ENCODE peak calls at places on chromosomes 6 and 20, in eight cellular contexts. One of them, this sample, is unnamed.

GRCh38 chr6:46876126-46876525 is 45.6 kb downstream of the ADGRF5 start:
- DNase-seq in GM10248: no peak
- DNase-seq in fibroblast of mammary gland: peak; percentile 6
- DNase-seq in Caco-2: no peak
- DNase-seq in IMR-90: no peak
- DNase-seq in MM.1S: no peak
- DNase-seq in activated B cell treated with CpG ODN at 0.5 μM for 24 hours: no peak
- DNase-seq in lower lobe of right lung: peak; percentile 47
- DNase-seq in this sample: no peak

GRCh38 chr6:105432797-105433196 is 29.9 kb upstream of the PREP start:
- DNase-seq in GM10248: no peak
- DNase-seq in fibroblast of mammary gland: peak; percentile 76
- DNase-seq in Caco-2: no peak
- DNase-seq in IMR-90: peak; percentile 83
- DNase-seq in MM.1S: no peak
- DNase-seq in activated B cell treated with CpG ODN at 0.5 μM for 24 hours: no peak
- DNase-seq in lower lobe of right lung: no peak
- DNase-seq in this sample: no peak

GRCh38 chr6:42704251-42704936 is 18.0 kb downstream of the PRPH2 start:
- DNase-seq in GM10248: no peak
- DNase-seq in fibroblast of mammary gland: peak; percentile 26
- DNase-seq in Caco-2: no peak
- DNase-seq in IMR-90: no peak
- DNase-seq in MM.1S: no peak
- DNase-seq in activated B cell treated with CpG ODN at 0.5 μM for 24 hours: no peak
- DNase-seq in lower lobe of right lung: no peak
- DNase-seq in this sample: no peak

GRCh38 chr20:7742479-7742878 is 197.8 kb downstream of the HAO1 start:
- DNase-seq in GM10248: no peak
- DNase-seq in fibroblast of mammary gland: peak; percentile 81
- DNase-seq in Caco-2: no peak
- DNase-seq in IMR-90: peak; percentile 64
- DNase-seq in MM.1S: no peak
- DNase-seq in activated B cell treated with CpG ODN at 0.5 μM for 24 hours: no peak
- DNase-seq in lower lobe of right lung: no peak
- DNase-seq in this sample: no peak

GRCh38 chr6:167995302-167995701 is 2.2 kb upstream of the KIF25 start:
- DNase-seq in GM10248: no peak
- DNase-seq in fibroblast of mammary gland: no peak
- DNase-seq in Caco-2: no peak
- DNase-seq in IMR-90: no peak
- DNase-seq in MM.1S: no peak
- DNase-seq in activated B cell treated with CpG ODN at 0.5 μM for 24 hours: no peak
- DNase-seq in lower lobe of right lung: no peak
- DNase-seq in this sample: no peak

GRCh38 chr20:47220161-47220582 is 136.3 kb downstream of the ZMYND8 start:
- DNase-seq in GM10248: peak; percentile 54
- DNase-seq in fibroblast of mammary gland: peak; percentile 56
- DNase-seq in Caco-2: peak; percentile 81
- DNase-seq in IMR-90: no peak
- DNase-seq in MM.1S: no peak
- DNase-seq in activated B cell treated with CpG ODN at 0.5 μM for 24 hours: peak; percentile 27
- DNase-seq in lower lobe of right lung: no peak
- DNase-seq in this sample: no peak

GRCh38 chr6:45667265-45667664 is 289.5 kb upstream of the SUPT3H start:
- DNase-seq in GM10248: no peak
- DNase-seq in fibroblast of mammary gland: no peak
- DNase-seq in Caco-2: no peak
- DNase-seq in IMR-90: no peak
- DNase-seq in MM.1S: no peak
- DNase-seq in activated B cell treated with CpG ODN at 0.5 μM for 24 hours: no peak
- DNase-seq in lower lobe of right lung: no peak
- DNase-seq in this sample: no peak

GRCh38 chr6:53928641-53929339 is 134.0 kb downstream of the LRRC1 start:
- DNase-seq in GM10248: no peak
- DNase-seq in fibroblast of mammary gland: peak; percentile 34
- DNase-seq in Caco-2: no peak
- DNase-seq in IMR-90: peak; percentile 25
- DNase-seq in MM.1S: no peak
- DNase-seq in activated B cell treated with CpG ODN at 0.5 μM for 24 hours: no peak
- DNase-seq in lower lobe of right lung: no peak
- DNase-seq in this sample: no peak

GRCh38 chr6:47674673-47675072 is 23.7 kb upstream of the ADGRF4 start:
- DNase-seq in GM10248: no peak
- DNase-seq in fibroblast of mammary gland: no peak
- DNase-seq in Caco-2: no peak
- DNase-seq in IMR-90: no peak
- DNase-seq in MM.1S: no peak
- DNase-seq in activated B cell treated with CpG ODN at 0.5 μM for 24 hours: no peak
- DNase-seq in lower lobe of right lung: no peak
- DNase-seq in this sample: no peak

GRCh38 chr20:38201356-38201755 is 36.3 kb upstream of the TGM2 start:
- DNase-seq in GM10248: no peak
- DNase-seq in fibroblast of mammary gland: peak; percentile 93
- DNase-seq in Caco-2: no peak
- DNase-seq in IMR-90: peak; percentile 93
- DNase-seq in MM.1S: no peak
- DNase-seq in activated B cell treated with CpG ODN at 0.5 μM for 24 hours: no peak
- DNase-seq in lower lobe of right lung: peak; percentile 62
- DNase-seq in this sample: no peak

GRCh38 chr6:101845172-101845571 is 451.7 kb downstream of the GRIK2 start:
- DNase-seq in GM10248: no peak
- DNase-seq in fibroblast of mammary gland: no peak
- DNase-seq in Caco-2: no peak
- DNase-seq in IMR-90: no peak
- DNase-seq in MM.1S: peak; percentile 10
- DNase-seq in activated B cell treated with CpG ODN at 0.5 μM for 24 hours: no peak
- DNase-seq in lower lobe of right lung: no peak
- DNase-seq in this sample: no peak

GRCh38 chr6:53603381-53604121 is 58.6 kb upstream of the GCLC start:
- DNase-seq in GM10248: no peak
- DNase-seq in fibroblast of mammary gland: peak; percentile 66
- DNase-seq in Caco-2: no peak
- DNase-seq in IMR-90: peak; percentile 47
- DNase-seq in MM.1S: no peak
- DNase-seq in activated B cell treated with CpG ODN at 0.5 μM for 24 hours: no peak
- DNase-seq in lower lobe of right lung: no peak
- DNase-seq in this sample: no peak

GRCh38 chr20:24948939-24949679 is at the start of gene CST7:
- DNase-seq in GM10248: peak; percentile 59
- DNase-seq in fibroblast of mammary gland: no peak
- DNase-seq in Caco-2: no peak
- DNase-seq in IMR-90: no peak
- DNase-seq in MM.1S: no peak
- DNase-seq in activated B cell treated with CpG ODN at 0.5 μM for 24 hours: no peak
- DNase-seq in lower lobe of right lung: peak; percentile 62
- DNase-seq in this sample: no peak

GRCh38 chr20:60262967-60263603 is 304.9 kb downstream of the CDH26 start:
- DNase-seq in GM10248: peak; percentile 70
- DNase-seq in fibroblast of mammary gland: peak; percentile 27
- DNase-seq in Caco-2: peak; percentile 73
- DNase-seq in IMR-90: no peak
- DNase-seq in MM.1S: peak; percentile 35
- DNase-seq in activated B cell treated with CpG ODN at 0.5 μM for 24 hours: peak; percentile 20
- DNase-seq in lower lobe of right lung: peak; percentile 60
- DNase-seq in this sample: no peak

GRCh38 chr6:15090145-15090579 is 155.7 kb upstream of the JARID2 start:
- DNase-seq in GM10248: no peak
- DNase-seq in fibroblast of mammary gland: peak; percentile 18
- DNase-seq in Caco-2: no peak
- DNase-seq in IMR-90: no peak
- DNase-seq in MM.1S: no peak
- DNase-seq in activated B cell treated with CpG ODN at 0.5 μM for 24 hours: no peak
- DNase-seq in lower lobe of right lung: no peak
- DNase-seq in this sample: no peak

GRCh38 chr20:38883981-38884733 is 42.1 kb upstream of the FAM83D start:
- DNase-seq in GM10248: no peak
- DNase-seq in fibroblast of mammary gland: no peak
- DNase-seq in Caco-2: no peak
- DNase-seq in IMR-90: no peak
- DNase-seq in MM.1S: no peak
- DNase-seq in activated B cell treated with CpG ODN at 0.5 μM for 24 hours: no peak
- DNase-seq in lower lobe of right lung: no peak
- DNase-seq in this sample: no peak

DNA sequence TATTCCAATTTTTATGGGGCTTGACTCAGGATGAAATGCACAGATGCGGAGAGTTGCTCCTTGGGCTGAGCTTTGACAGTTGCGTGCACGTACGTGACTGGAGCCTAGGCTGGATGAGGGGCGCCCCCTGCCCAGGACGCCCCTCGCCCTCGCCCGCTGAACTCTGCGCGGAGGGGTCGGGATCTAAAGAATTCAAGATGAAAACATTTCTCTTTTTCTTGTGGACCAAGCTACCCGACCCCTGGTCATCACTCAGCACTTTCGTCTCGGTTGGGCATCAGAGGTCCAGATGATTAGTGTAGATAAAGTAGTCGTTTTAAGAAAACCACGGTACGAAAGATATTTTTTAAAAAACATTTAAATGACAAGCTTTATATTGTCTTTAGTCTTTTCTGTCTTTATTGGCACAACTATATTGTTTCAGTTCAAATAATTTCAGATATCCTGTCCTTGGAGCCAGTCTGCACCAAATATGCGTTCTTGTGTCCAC is 745 bp downstream of the DTD1 start:
- DNase-seq in GM10248: no peak
- DNase-seq in fibroblast of mammary gland: no peak
- DNase-seq in Caco-2: peak; percentile 19
- DNase-seq in IMR-90: no peak
- DNase-seq in MM.1S: no peak
- DNase-seq in activated B cell treated with CpG ODN at 0.5 μM for 24 hours: peak; percentile 18
- DNase-seq in lower lobe of right lung: no peak
- DNase-seq in this sample: no peak
- TF ChIP-seq CTCF in GM10248: no peak
- TF ChIP-seq CTCF in fibroblast of mammary gland: no peak
- TF ChIP-seq CTCF in Caco-2: no peak
- TF ChIP-seq CTCF in IMR-90: no peak
- TF ChIP-seq CTCF in MM.1S: no peak
- TF ChIP-seq CTCF in activated B cell treated with CpG ODN at 0.5 μM for 24 hours: no peak
- TF ChIP-seq CTCF in lower lobe of right lung: no peak
- TF ChIP-seq CTCF in this sample: no peak

GRCh38 chr6:2578729-2579128 is 172.0 kb downstream of the MYLK4 start:
- DNase-seq in GM10248: no peak
- DNase-seq in fibroblast of mammary gland: peak; percentile 26
- DNase-seq in Caco-2: no peak
- DNase-seq in IMR-90: peak; percentile 34
- DNase-seq in MM.1S: no peak
- DNase-seq in activated B cell treated with CpG ODN at 0.5 μM for 24 hours: no peak
- DNase-seq in lower lobe of right lung: no peak
- DNase-seq in this sample: no peak
- TF ChIP-seq CTCF in GM10248: no peak
- TF ChIP-seq CTCF in fibroblast of mammary gland: no peak
- TF ChIP-seq CTCF in Caco-2: no peak
- TF ChIP-seq CTCF in IMR-90: no peak
- TF ChIP-seq CTCF in MM.1S: no peak
- TF ChIP-seq CTCF in activated B cell treated with CpG ODN at 0.5 μM for 24 hours: no peak
- TF ChIP-seq CTCF in lower lobe of right lung: no peak
- TF ChIP-seq CTCF in this sample: no peak

DNA sequence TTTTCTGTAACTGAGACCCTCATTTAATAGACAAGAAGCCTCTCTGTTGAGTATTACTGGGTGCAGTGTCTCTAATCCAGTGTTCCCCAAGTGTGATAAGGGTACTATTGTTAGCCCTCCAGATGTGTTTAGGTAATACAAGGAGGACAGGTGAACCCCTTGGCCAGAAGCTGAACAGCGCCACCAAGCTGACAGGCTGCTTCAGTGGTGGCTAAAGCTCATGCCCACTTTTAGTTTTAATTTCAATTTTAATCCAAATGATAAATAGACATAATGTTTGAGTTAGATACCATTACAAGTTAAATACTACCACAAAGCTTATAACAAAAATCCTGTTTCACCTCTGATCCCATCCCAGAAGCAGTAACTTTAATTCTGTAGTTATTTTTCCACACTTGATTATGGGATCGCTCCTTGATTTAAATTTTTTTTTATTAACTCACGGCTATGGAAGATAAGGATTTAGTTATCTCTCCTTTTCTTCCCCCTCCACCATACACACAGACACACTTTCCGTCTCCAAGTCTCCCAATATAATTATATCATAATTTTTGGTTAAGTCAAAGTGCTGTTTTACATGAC is 8.3 kb upstream of the STK35 start:
- DNase-seq in GM10248: peak; percentile 27
- DNase-seq in fibroblast of mammary gland: peak; percentile 6
- DNase-seq in Caco-2: peak; percentile 67
- DNase-seq in IMR-90: no peak
- DNase-seq in MM.1S: peak; percentile 59
- DNase-seq in activated B cell treated with CpG ODN at 0.5 μM for 24 hours: no peak
- DNase-seq in lower lobe of right lung: no peak
- DNase-seq in this sample: no peak
- TF ChIP-seq CTCF in GM10248: peak; percentile 68
- TF ChIP-seq CTCF in fibroblast of mammary gland: peak; percentile 56
- TF ChIP-seq CTCF in Caco-2: peak; percentile 69
- TF ChIP-seq CTCF in IMR-90: peak; percentile 30
- TF ChIP-seq CTCF in MM.1S: peak; percentile 90
- TF ChIP-seq CTCF in activated B cell treated with CpG ODN at 0.5 μM for 24 hours: no peak
- TF ChIP-seq CTCF in lower lobe of right lung: peak; percentile 45
- TF ChIP-seq CTCF in this sample: peak; percentile 60

GRCh38 chr6:28586273-28586672 is 60.6 kb downstream of the GPX5 start:
- DNase-seq in GM10248: no peak
- DNase-seq in fibroblast of mammary gland: no peak
- DNase-seq in Caco-2: no peak
- DNase-seq in IMR-90: no peak
- DNase-seq in MM.1S: no peak
- DNase-seq in activated B cell treated with CpG ODN at 0.5 μM for 24 hours: no peak
- DNase-seq in lower lobe of right lung: no peak
- DNase-seq in this sample: no peak

GRCh38 chr6:28587746-28588075 is 62.0 kb downstream of the GPX5 start:
- DNase-seq in GM10248: no peak
- DNase-seq in fibroblast of mammary gland: peak; percentile 48
- DNase-seq in Caco-2: no peak
- DNase-seq in IMR-90: no peak
- DNase-seq in MM.1S: no peak
- DNase-seq in activated B cell treated with CpG ODN at 0.5 μM for 24 hours: no peak
- DNase-seq in lower lobe of right lung: no peak
- DNase-seq in this sample: no peak

GRCh38 chr6:28583463-28583862 is 57.8 kb downstream of the GPX5 start:
- DNase-seq in GM10248: no peak
- DNase-seq in fibroblast of mammary gland: no peak
- DNase-seq in Caco-2: no peak
- DNase-seq in IMR-90: no peak
- DNase-seq in MM.1S: no peak
- DNase-seq in activated B cell treated with CpG ODN at 0.5 μM for 24 hours: no peak
- DNase-seq in lower lobe of right lung: no peak
- DNase-seq in this sample: no peak

GRCh38 chr6:28587011-28587745 is 61.5 kb downstream of the GPX5 start:
- DNase-seq in GM10248: peak; percentile 78
- DNase-seq in fibroblast of mammary gland: peak; percentile 34
- DNase-seq in Caco-2: no peak
- DNase-seq in IMR-90: no peak
- DNase-seq in MM.1S: peak; percentile 46
- DNase-seq in activated B cell treated with CpG ODN at 0.5 μM for 24 hours: peak; percentile 36
- DNase-seq in lower lobe of right lung: peak; percentile 81
- DNase-seq in this sample: peak; percentile 57

DNA sequence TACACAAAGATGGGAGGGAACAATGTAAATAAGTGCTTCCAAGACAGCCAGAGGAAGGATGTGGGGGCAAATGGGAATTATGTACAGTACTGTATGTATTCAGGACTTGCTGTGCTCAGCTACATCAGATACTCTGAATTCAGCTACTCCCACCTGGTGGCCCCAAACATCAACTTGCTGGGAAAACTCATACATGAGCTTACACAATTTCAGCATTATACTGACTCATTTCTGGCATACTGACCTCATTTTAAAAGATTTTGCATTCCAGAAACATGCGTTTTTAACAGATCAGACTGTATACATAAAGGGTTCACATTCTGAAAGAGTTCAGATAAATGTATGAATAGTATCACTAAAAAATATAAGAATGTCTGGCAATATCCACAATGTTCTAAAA is 59.7 kb downstream of the GPX5 start:
- DNase-seq in GM10248: no peak
- DNase-seq in fibroblast of mammary gland: peak; percentile 78
- DNase-seq in Caco-2: no peak
- DNase-seq in IMR-90: peak; percentile 76
- DNase-seq in MM.1S: no peak
- DNase-seq in activated B cell treated with CpG ODN at 0.5 μM for 24 hours: no peak
- DNase-seq in lower lobe of right lung: no peak
- DNase-seq in this sample: no peak
- TF ChIP-seq CTCF in GM10248: no peak
- TF ChIP-seq CTCF in fibroblast of mammary gland: peak; percentile 30
- TF ChIP-seq CTCF in Caco-2: no peak
- TF ChIP-seq CTCF in IMR-90: peak; percentile 10
- TF ChIP-seq CTCF in MM.1S: no peak
- TF ChIP-seq CTCF in activated B cell treated with CpG ODN at 0.5 μM for 24 hours: no peak
- TF ChIP-seq CTCF in lower lobe of right lung: no peak
- TF ChIP-seq CTCF in this sample: no peak